ENCODE peak calls at places on chromosomes 13 and 19, in seven cellular contexts. M is brain microvascular endothelial cell, S is amniotic stem cell, A is gastrocnemius medialis, P is AG09319, O is T-helper 9 cell, K is cardiac fibroblast. X is an unnamed sample.

GRCh38 chr19:50870417-50871089 is 2.7 kb upstream of the KLK2 start:
- DNase-seq in K (peak; percentile 28), P (no peak), O (no peak), S (no peak), A (no peak), M (no peak), X (no peak)

GRCh38 chr13:64130170-64130569 is 2714.5 kb upstream of the PCDH20 start:
- DNase-seq in K (no peak), A (no peak), O (no peak), M (no peak), P (no peak), S (no peak), X (no peak)

GRCh38 chr13:99978781-99979452 is 2.7 kb upstream of the ZIC2 start:
- DNase-seq in O (no peak), S (no peak), K (no peak), P (no peak), A (no peak), M (no peak), X (no peak)

GRCh38 chr13:99967884-99968520 is 3.6 kb downstream of the ZIC5 start:
- DNase-seq in S (no peak), P (no peak), O (no peak), M (no peak), A (no peak), K (no peak), X (no peak)

GRCh38 chr19:58519087-58519354 is 589 bp downstream of the ZBTB45 start:
- DNase-seq in M (peak; percentile 65), A (peak; percentile 20), K (peak; percentile 77), O (peak; percentile 39), P (peak; percentile 28), S (peak; percentile 66), X (peak; percentile 68)

GRCh38 chr13:72808917-72809500 is 27.1 kb downstream of the PIBF1 start:
- DNase-seq in K (peak; percentile 45), O (no peak), P (no peak), A (no peak), S (no peak), M (no peak), X (peak; percentile 10)

GRCh38 chr19:27972291-27973040 is 1240.5 kb downstream of the UQCRFS1 start:
- DNase-seq in S (no peak), O (no peak), A (no peak), K (peak; percentile 51), P (no peak), M (peak; percentile 45), X (peak; percentile 53)

GRCh38 chr13:101979825-101980224 is 422.0 kb downstream of the FGF14 start:
- DNase-seq in A (no peak), K (no peak), P (no peak), O (no peak), M (no peak), S (no peak), X (no peak)

GRCh38 chr19:36222503-36222902 is 7.6 kb downstream of the ZNF146 start:
- DNase-seq in A (no peak), S (no peak), O (no peak), M (no peak), K (no peak), P (no peak), X (no peak)

GRCh38 chr19:18741124-18741493 is 50.0 kb downstream of the COMP start:
- DNase-seq in S (no peak), P (no peak), M (no peak), K (no peak), A (no peak), O (no peak), X (no peak)

GRCh38 chr19:39746836-39747529 is 9.2 kb upstream of the CLC start:
- DNase-seq in O (no peak), A (no peak), M (no peak), K (no peak), P (no peak), S (no peak), X (no peak)

GRCh38 chr19:4910594-4911273 is 1.4 kb downstream of the UHRF1 start:
- DNase-seq in S (peak; percentile 41), K (peak; percentile 73), P (no peak), A (no peak), O (peak; percentile 9), M (peak; percentile 57), X (peak; percentile 79)

GRCh38 chr13:50626031-50626643 is 217.4 kb downstream of the DLEU7 start:
- DNase-seq in M (peak; percentile 91), P (no peak), O (no peak), K (peak; percentile 87), A (no peak), S (peak; percentile 48), X (peak; percentile 79)

GRCh38 chr19:33957804-33958203 is 161.1 kb downstream of the KCTD15 start:
- DNase-seq in M (no peak), K (no peak), O (no peak), A (no peak), S (no peak), P (no peak), X (no peak)

GRCh38 chr13:98349731-98350305 is 172.7 kb upstream of the RNF113B start:
- DNase-seq in K (no peak), O (no peak), A (no peak), M (no peak), S (no peak), P (no peak), X (no peak)

GRCh38 chr13:23851106-23851505 is 38.1 kb downstream of the MIPEP start:
- DNase-seq in M (no peak), K (peak; percentile 79), P (no peak), S (no peak), O (no peak), A (no peak), X (peak; percentile 17)

GRCh38 chr13:99307247-99307646 is at the start of gene GPR183:
- DNase-seq in S (no peak), K (peak; percentile 52), A (no peak), P (no peak), M (peak; percentile 53), O (no peak), X (no peak)

GRCh38 chr13:67048793-67049150 is 181.4 kb downstream of the PCDH9 start:
- DNase-seq in O (no peak), M (peak; percentile 78), A (no peak), P (no peak), S (peak; percentile 14), K (peak; percentile 84), X (no peak)

GRCh38 chr19:3459322-3459881 is 20.9 kb downstream of the SMIM24 start:
- DNase-seq in K (peak; percentile 93), A (peak; percentile 70), S (peak; percentile 14), M (peak; percentile 96), O (no peak), P (peak; percentile 69), X (no peak)

GRCh38 chr13:30314069-30314468 is 6.7 kb upstream of the KATNAL1 start:
- DNase-seq in S (no peak), K (no peak), M (no peak), P (no peak), O (no peak), A (no peak), X (no peak)

GRCh38 chr19:39156230-39156890 is 30.8 kb downstream of the PAK4 start:
- DNase-seq in M (peak; percentile 8), A (no peak), S (no peak), O (no peak), K (no peak), P (no peak), X (no peak)

GRCh38 chr19:47414469-47414868 is 4.9 kb downstream of the MEIS3 start:
- DNase-seq in S (no peak), O (no peak), A (no peak), P (no peak), K (no peak), M (no peak), X (no peak)

GRCh38 chr13:62512194-62513141 is 1096.8 kb upstream of the PCDH20 start:
- DNase-seq in O (no peak), M (peak; percentile 0), S (no peak), A (no peak), P (no peak), K (peak; percentile 22), X (peak; percentile 35)

GRCh38 chr19:39054091-39054470 is 21.7 kb upstream of the FBXO27 start:
- DNase-seq in M (no peak), A (no peak), O (no peak), K (no peak), P (no peak), S (no peak), X (no peak)